ENCODE peak calls at places on chromosomes 1 and 21, in six cellular contexts. L is IMR-90; P is PC-9; X is CD8-positive, alpha-beta T cell; E is ovary; O is left lung. D is an unnamed sample.

GRCh38 chr1:183039985-183040447 is 16.8 kb downstream of the LAMC1 start:
- DNase-seq in L (peak; percentile 88), P (no peak), X (no peak), E (no peak), O (no peak), D (no peak)

GRCh38 chr1:1678581-1679380 is 13.8 kb downstream of the SLC35E2B start:
- DNase-seq in L (no peak), P (peak; percentile 11), X (peak; percentile 61), E (no peak), O (peak; percentile 57), D (peak; percentile 38)

GRCh38 chr21:41966341-41966833 is 12.6 kb upstream of the C2CD2 start:
- DNase-seq in L (peak; percentile 24), P (no peak), X (no peak), E (no peak), O (no peak), D (no peak)

GRCh38 chr1:187685338-187685737 is 856.6 kb downstream of the PLA2G4A start:
- DNase-seq in L (peak; percentile 86), P (no peak), X (no peak), E (no peak), O (no peak), D (no peak)

GRCh38 chr1:70518106-70518505 is 107.0 kb downstream of the CTH start:
- DNase-seq in L (no peak), P (no peak), X (no peak), E (no peak), O (no peak), D (no peak)

GRCh38 chr21:46355161-46356004 is 31.4 kb downstream of the PCNT start:
- DNase-seq in L (no peak), P (no peak), X (peak; percentile 21), E (no peak), O (peak; percentile 41), D (peak; percentile 61)

GRCh38 chr1:2193514-2194251 is 889 bp downstream of the FAAP20 start:
- DNase-seq in L (no peak), P (no peak), X (no peak), E (peak; percentile 61), O (no peak), D (no peak)

GRCh38 chr1:19645544-19646252 is 1.6 kb downstream of the NBL1 start:
- DNase-seq in L (peak; percentile 28), P (no peak), X (no peak), E (no peak), O (no peak), D (no peak)

GRCh38 chr1:97581614-97582051 is 339.2 kb downstream of the DPYD start:
- DNase-seq in L (peak; percentile 45), P (peak; percentile 74), X (no peak), E (no peak), O (peak; percentile 23), D (no peak)

DNA sequence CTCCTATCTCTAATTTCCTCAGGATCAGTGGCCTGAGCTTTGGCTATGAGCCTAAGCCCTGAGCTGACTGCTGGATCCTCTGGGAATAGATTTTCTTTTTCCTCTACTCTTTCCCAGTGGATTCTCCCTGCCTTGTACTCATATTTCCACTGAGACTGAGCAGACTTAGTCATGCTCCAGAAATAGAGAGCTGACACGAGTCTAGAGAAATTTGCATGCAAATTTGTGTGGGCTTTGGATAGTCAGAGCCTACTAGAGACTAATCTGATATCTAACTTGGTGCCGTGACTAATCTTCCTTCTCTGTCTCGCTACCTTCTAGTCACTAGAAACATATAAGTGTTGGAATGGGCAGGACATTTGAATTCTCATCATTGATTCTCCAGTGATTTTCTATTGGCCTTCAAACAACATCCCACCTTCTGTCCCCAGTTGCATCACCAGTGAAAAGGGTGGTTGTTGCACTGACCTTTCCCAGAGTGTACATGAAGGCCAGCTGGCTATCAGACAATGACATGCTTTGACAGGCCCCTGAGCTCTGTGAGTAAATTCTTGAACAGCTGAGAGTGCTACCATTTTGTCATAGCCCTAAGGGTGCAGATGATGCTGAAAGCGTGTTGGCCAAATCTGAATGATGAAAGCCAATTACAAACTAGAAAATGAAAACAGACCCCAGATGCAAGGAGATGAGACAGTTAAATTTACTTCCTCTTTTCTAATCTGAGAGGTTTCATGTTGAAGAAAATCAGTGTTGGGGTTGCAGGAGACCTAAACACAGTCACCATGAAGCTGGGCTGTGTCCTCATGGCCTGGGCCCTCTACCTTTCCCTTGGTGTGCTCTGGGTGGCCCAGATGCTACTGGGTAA is at the start of gene FCRLA:
- DNase-seq in L (peak; percentile 97), P (no peak), X (no peak), E (no peak), O (no peak), D (no peak)
- H3K27ac ChIP-seq in L (peak within 1 kb of the TSS; percentile 24), P (no peak within 1 kb of the TSS), X (no peak within 1 kb of the TSS), E (no peak within 1 kb of the TSS), O (no peak within 1 kb of the TSS), D (no peak within 1 kb of the TSS)

DNA sequence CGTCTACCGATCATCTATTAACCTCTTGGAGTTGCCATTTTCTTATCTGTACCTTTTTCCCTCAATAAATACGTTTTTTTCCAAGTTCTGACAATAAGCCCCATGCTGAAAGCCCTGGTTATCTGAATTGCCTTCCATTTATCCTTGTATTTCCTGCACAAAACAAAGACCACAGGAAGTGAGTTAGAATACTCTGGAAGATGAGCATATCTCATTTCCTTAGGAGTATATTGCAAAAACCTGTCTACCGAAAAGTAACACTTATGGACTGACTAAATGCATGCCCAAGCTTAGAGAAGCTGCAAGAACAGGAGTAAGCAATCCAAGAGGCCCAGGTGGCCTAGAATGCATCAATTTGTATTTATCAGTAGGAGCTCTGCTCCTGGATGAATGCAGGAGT is 39.9 kb downstream of the DIRAS3 start:
- DNase-seq in L (peak; percentile 46), P (no peak), X (no peak), E (no peak), O (no peak), D (no peak)
- H3K4me3 ChIP-seq in L (no peak overlapping the region), P (no peak overlapping the region), X (no peak overlapping the region), E (no peak overlapping the region), O (no peak overlapping the region), D (no peak overlapping the region)

DNA sequence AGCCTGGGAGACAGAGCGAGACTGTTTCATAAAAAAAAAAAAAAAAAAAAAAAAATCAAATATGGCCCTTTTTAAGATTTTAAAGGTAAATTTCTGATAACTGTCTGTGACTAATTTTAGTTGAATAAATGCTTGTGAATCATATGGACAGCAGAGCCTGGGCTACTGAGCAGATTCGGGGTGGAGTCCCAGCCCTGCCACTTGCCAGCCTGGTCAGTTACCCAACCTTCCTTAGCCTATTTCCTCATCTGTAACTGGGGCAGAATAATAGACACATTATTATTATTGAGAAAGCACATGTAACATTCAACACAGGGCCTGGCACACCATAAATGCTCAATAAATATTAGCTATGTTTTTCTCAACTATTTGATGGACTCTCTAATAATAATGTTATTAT is 11.2 kb upstream of the H3-3A start:
- DNase-seq in L (no peak), P (no peak), X (no peak), E (no peak), O (no peak), D (no peak)
- H3K4me1 ChIP-seq in L (peaks cover 2% of the 10 kb centered on the region), P (no peaks in the 10 kb centered on the region), X (no peaks in the 10 kb centered on the region), E (peaks cover 10% of the 10 kb centered on the region), O (peaks cover 31% of the 10 kb centered on the region), D (no peaks in the 10 kb centered on the region)

DNA sequence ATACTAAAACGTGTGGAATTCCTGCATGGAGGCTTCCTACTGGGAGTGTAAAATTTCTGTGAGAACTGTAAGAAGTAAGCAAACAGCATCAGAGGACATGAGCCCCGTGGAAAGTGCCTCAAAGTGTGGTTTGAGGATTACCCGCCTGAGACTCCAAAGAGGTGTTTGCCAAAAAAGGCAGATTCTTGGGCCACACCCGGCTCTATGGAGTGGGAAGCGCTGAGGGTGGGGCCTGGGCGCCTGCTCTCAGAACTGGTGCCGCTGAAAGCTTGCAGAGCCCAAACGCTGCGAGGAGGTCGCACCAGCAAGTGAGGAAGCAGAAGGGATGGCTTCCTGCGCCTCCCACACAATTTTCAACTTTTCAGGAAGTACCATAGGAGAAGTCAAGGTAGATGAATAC is 43.0 kb upstream of the PSEN2 start:
- DNase-seq in L (no peak), P (no peak), X (no peak), E (peak; percentile 51), O (peak; percentile 81), D (no peak)
- H3K27ac ChIP-seq in L (no peak overlapping the region), P (no peak overlapping the region), X (peak overlapping the region; percentile 46), E (peak overlapping the region; percentile 15), O (peak overlapping the region; percentile 68), D (peak overlapping the region; percentile 59)

DNA sequence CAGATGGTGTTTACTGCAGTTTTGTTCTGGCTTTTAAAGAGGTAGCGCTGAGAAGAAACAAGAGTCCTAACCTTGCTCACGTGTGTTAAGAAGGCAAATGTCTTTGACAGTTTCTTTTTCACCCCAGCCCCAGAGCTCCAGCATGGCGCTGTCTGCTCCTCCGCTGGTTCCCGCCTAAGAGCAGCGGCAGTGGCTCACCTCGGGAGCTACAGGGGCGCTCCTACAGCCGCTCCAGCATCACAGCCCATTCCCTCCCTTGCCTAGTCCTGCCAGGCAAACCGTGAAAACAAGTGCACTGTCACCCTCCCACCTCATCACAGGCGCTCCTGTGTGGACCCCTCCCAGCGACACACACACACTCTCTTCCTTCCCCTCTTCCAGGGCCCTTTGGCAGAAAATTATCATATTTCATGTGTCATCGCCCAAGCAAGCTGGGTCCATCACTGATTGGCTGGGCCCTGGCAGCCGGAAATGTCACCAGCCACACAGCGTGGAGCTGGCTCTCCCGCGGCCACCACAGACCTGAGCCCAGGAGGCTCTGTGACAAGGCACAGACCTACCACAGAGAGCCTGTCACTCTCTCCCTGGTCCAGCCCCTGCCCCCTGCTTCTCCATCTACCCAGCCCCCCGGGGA is 1.2 kb upstream of the HIVEP3 start:
- DNase-seq in L (peak; percentile 26), P (peak; percentile 83), X (peak; percentile 77), E (no peak), O (peak; percentile 79), D (peak; percentile 58)
- H3K4me3 ChIP-seq in L (peak overlapping the region; percentile 28), P (peak overlapping the region; percentile 87), X (peak overlapping the region; percentile 51), E (no peak overlapping the region), O (no peak overlapping the region), D (peak overlapping the region; percentile 72)

GRCh38 chr1:202133521-202133920 is 10.8 kb downstream of the GPR37L1 start:
- DNase-seq in L (no peak), P (no peak), X (no peak), E (no peak), O (no peak), D (no peak)

GRCh38 chr1:202135221-202135721 is 9.3 kb downstream of the ARL8A start:
- DNase-seq in L (peak; percentile 54), P (peak; percentile 49), X (peak; percentile 53), E (peak; percentile 66), O (no peak), D (peak; percentile 29)

GRCh38 chr1:202134645-202135172 is 9.8 kb downstream of the ARL8A start:
- DNase-seq in L (no peak), P (no peak), X (no peak), E (no peak), O (no peak), D (no peak)

GRCh38 chr1:202133016-202133415 is 10.3 kb downstream of the GPR37L1 start:
- DNase-seq in L (no peak), P (no peak), X (no peak), E (peak; percentile 61), O (no peak), D (no peak)

DNA sequence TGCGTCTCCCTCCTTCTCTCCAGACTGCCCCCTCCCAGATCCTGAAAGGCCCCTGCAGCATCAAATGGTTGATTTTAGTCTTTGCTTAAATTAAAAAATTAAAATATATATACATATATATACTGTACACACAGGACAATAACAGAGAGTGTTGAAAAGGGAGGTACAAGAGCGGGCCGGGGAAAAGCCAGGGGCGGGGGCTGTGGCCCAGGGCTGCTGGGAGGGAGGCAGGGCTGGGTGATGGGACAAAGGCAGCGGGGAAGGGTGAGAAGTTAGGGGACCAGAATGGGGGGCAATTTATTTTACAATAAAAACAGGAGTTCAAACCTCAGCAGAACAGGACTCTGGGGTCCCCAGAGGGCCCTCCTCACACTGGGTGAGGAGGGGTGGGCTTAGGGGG is 10.5 kb downstream of the ARL8A start:
- DNase-seq in L (no peak), P (no peak), X (no peak), E (no peak), O (no peak), D (no peak)
- H3K4me1 ChIP-seq in L (peaks cover 1% of the 10 kb centered on the region), P (peaks cover 12% of the 10 kb centered on the region), X (no peaks in the 10 kb centered on the region), E (peaks cover 27% of the 10 kb centered on the region), O (peaks cover 16% of the 10 kb centered on the region), D (no peaks in the 10 kb centered on the region)